ENCODE peak calls at places on chromosome X, in ten cellular contexts. One of them, this sample, is unnamed.
A peak's percentile ranks its signal among the peaks of the same experiment; 100 is the strongest.

GRCh38 chrX:103562801-103563200 is 22.5 kb upstream of the TCEAL4 start:
- DNase-seq in ascending aorta: no peak
- DNase-seq in GM23338: no peak
- DNase-seq in endothelial cell: no peak
- DNase-seq in mesendoderm: no peak
- DNase-seq in sciatic nerve: no peak
- DNase-seq in AG09319: no peak
- DNase-seq in activated effector memory CD4-positive, alpha-beta T cell treated with anti-CD3 and anti-CD28 coated beads, Interleukin-2, amount 50 U/mL, for 16 hours: no peak
- DNase-seq in aorta: no peak
- DNase-seq in ELR: peak; percentile 54
- DNase-seq in this sample: no peak

GRCh38 chrX:44218465-44218864 is 125.0 kb downstream of the EFHC2 start:
- DNase-seq in ascending aorta: no peak
- DNase-seq in activated effector memory CD4-positive, alpha-beta T cell treated with anti-CD3 and anti-CD28 coated beads, Interleukin-2, amount 50 U/mL, for 16 hours: no peak
- DNase-seq in endothelial cell: no peak
- DNase-seq in sciatic nerve: no peak
- DNase-seq in AG09319: no peak
- DNase-seq in GM23338: no peak
- DNase-seq in aorta: no peak
- DNase-seq in ELR: no peak
- DNase-seq in mesendoderm: no peak
- DNase-seq in this sample: no peak

GRCh38 chrX:24396930-24397277 is 36.5 kb downstream of the SUPT20HL1 start:
- DNase-seq in AG09319: no peak
- DNase-seq in ascending aorta: no peak
- DNase-seq in mesendoderm: no peak
- DNase-seq in ELR: no peak
- DNase-seq in sciatic nerve: no peak
- DNase-seq in aorta: no peak
- DNase-seq in activated effector memory CD4-positive, alpha-beta T cell treated with anti-CD3 and anti-CD28 coated beads, Interleukin-2, amount 50 U/mL, for 16 hours: no peak
- DNase-seq in GM23338: no peak
- DNase-seq in endothelial cell: no peak
- DNase-seq in this sample: no peak

GRCh38 chrX:22053486-22053885 is 21.4 kb downstream of the PHEX start:
- DNase-seq in aorta: no peak
- DNase-seq in mesendoderm: no peak
- DNase-seq in ascending aorta: no peak
- DNase-seq in sciatic nerve: no peak
- DNase-seq in ELR: no peak
- DNase-seq in endothelial cell: no peak
- DNase-seq in AG09319: no peak
- DNase-seq in activated effector memory CD4-positive, alpha-beta T cell treated with anti-CD3 and anti-CD28 coated beads, Interleukin-2, amount 50 U/mL, for 16 hours: no peak
- DNase-seq in GM23338: no peak
- DNase-seq in this sample: no peak

GRCh38 chrX:47316276-47317025 is 53.9 kb upstream of the ZNF157 start:
- DNase-seq in GM23338: peak; percentile 90
- DNase-seq in AG09319: no peak
- DNase-seq in ascending aorta: no peak
- DNase-seq in sciatic nerve: no peak
- DNase-seq in aorta: no peak
- DNase-seq in ELR: no peak
- DNase-seq in activated effector memory CD4-positive, alpha-beta T cell treated with anti-CD3 and anti-CD28 coated beads, Interleukin-2, amount 50 U/mL, for 16 hours: no peak
- DNase-seq in endothelial cell: peak; percentile 7
- DNase-seq in mesendoderm: peak; percentile 90
- DNase-seq in this sample: peak; percentile 51

GRCh38 chrX:9327086-9327746 is 137.6 kb upstream of the TBL1X start:
- DNase-seq in GM23338: no peak
- DNase-seq in AG09319: no peak
- DNase-seq in activated effector memory CD4-positive, alpha-beta T cell treated with anti-CD3 and anti-CD28 coated beads, Interleukin-2, amount 50 U/mL, for 16 hours: no peak
- DNase-seq in ascending aorta: no peak
- DNase-seq in endothelial cell: no peak
- DNase-seq in aorta: no peak
- DNase-seq in mesendoderm: no peak
- DNase-seq in sciatic nerve: no peak
- DNase-seq in ELR: peak; percentile 55
- DNase-seq in this sample: no peak

GRCh38 chrX:378443-378842 is 8.3 kb downstream of the PPP2R3B start:
- DNase-seq in GM23338: no peak
- DNase-seq in sciatic nerve: no peak
- DNase-seq in activated effector memory CD4-positive, alpha-beta T cell treated with anti-CD3 and anti-CD28 coated beads, Interleukin-2, amount 50 U/mL, for 16 hours: no peak
- DNase-seq in aorta: no peak
- DNase-seq in ELR: no peak
- DNase-seq in AG09319: no peak
- DNase-seq in mesendoderm: no peak
- DNase-seq in ascending aorta: no peak
- DNase-seq in endothelial cell: no peak
- DNase-seq in this sample: no peak

GRCh38 chrX:19912-20571 is 261.1 kb upstream of the PLCXD1 start:
- DNase-seq in GM23338: peak; percentile 33
- DNase-seq in ascending aorta: no peak
- DNase-seq in ELR: peak; percentile 1
- DNase-seq in mesendoderm: peak; percentile 0
- DNase-seq in AG09319: no peak
- DNase-seq in sciatic nerve: no peak
- DNase-seq in activated effector memory CD4-positive, alpha-beta T cell treated with anti-CD3 and anti-CD28 coated beads, Interleukin-2, amount 50 U/mL, for 16 hours: no peak
- DNase-seq in aorta: no peak
- DNase-seq in endothelial cell: no peak
- DNase-seq in this sample: peak; percentile 8

GRCh38 chrX:45851434-45851991 is 650.8 kb upstream of the DIPK2B start:
- DNase-seq in ascending aorta: no peak
- DNase-seq in mesendoderm: peak; percentile 85
- DNase-seq in AG09319: no peak
- DNase-seq in activated effector memory CD4-positive, alpha-beta T cell treated with anti-CD3 and anti-CD28 coated beads, Interleukin-2, amount 50 U/mL, for 16 hours: peak; percentile 85
- DNase-seq in GM23338: peak; percentile 83
- DNase-seq in endothelial cell: peak; percentile 28
- DNase-seq in ELR: peak; percentile 61
- DNase-seq in sciatic nerve: no peak
- DNase-seq in aorta: peak; percentile 43
- DNase-seq in this sample: peak; percentile 69

GRCh38 chrX:1207496-1208025 is 4.9 kb downstream of the CRLF2 start:
- DNase-seq in activated effector memory CD4-positive, alpha-beta T cell treated with anti-CD3 and anti-CD28 coated beads, Interleukin-2, amount 50 U/mL, for 16 hours: peak; percentile 71
- DNase-seq in mesendoderm: no peak
- DNase-seq in aorta: no peak
- DNase-seq in ascending aorta: no peak
- DNase-seq in endothelial cell: no peak
- DNase-seq in ELR: no peak
- DNase-seq in sciatic nerve: peak; percentile 33
- DNase-seq in GM23338: no peak
- DNase-seq in AG09319: no peak
- DNase-seq in this sample: no peak

GRCh38 chrX:71181558-71181909 is 36.9 kb downstream of the NLGN3 start:
- DNase-seq in aorta: no peak
- DNase-seq in sciatic nerve: no peak
- DNase-seq in activated effector memory CD4-positive, alpha-beta T cell treated with anti-CD3 and anti-CD28 coated beads, Interleukin-2, amount 50 U/mL, for 16 hours: peak; percentile 77
- DNase-seq in ELR: no peak
- DNase-seq in AG09319: no peak
- DNase-seq in ascending aorta: no peak
- DNase-seq in endothelial cell: peak; percentile 9
- DNase-seq in mesendoderm: no peak
- DNase-seq in GM23338: no peak
- DNase-seq in this sample: no peak

GRCh38 chrX:103615781-103616180 is 8.0 kb downstream of the TCEAL3 start:
- DNase-seq in activated effector memory CD4-positive, alpha-beta T cell treated with anti-CD3 and anti-CD28 coated beads, Interleukin-2, amount 50 U/mL, for 16 hours: no peak
- DNase-seq in mesendoderm: no peak
- DNase-seq in sciatic nerve: no peak
- DNase-seq in aorta: no peak
- DNase-seq in GM23338: no peak
- DNase-seq in AG09319: no peak
- DNase-seq in endothelial cell: no peak
- DNase-seq in ELR: peak; percentile 72
- DNase-seq in ascending aorta: no peak
- DNase-seq in this sample: no peak

GRCh38 chrX:153773218-153773611 is 7.6 kb upstream of the SRPK3 start:
- DNase-seq in sciatic nerve: peak; percentile 55
- DNase-seq in endothelial cell: no peak
- DNase-seq in ascending aorta: no peak
- DNase-seq in aorta: peak; percentile 40
- DNase-seq in ELR: no peak
- DNase-seq in AG09319: no peak
- DNase-seq in mesendoderm: no peak
- DNase-seq in activated effector memory CD4-positive, alpha-beta T cell treated with anti-CD3 and anti-CD28 coated beads, Interleukin-2, amount 50 U/mL, for 16 hours: peak; percentile 28
- DNase-seq in GM23338: no peak
- DNase-seq in this sample: peak; percentile 6

GRCh38 chrX:151402719-151403390 is 5.8 kb downstream of the VMA21 start:
- DNase-seq in activated effector memory CD4-positive, alpha-beta T cell treated with anti-CD3 and anti-CD28 coated beads, Interleukin-2, amount 50 U/mL, for 16 hours: no peak
- DNase-seq in ELR: no peak
- DNase-seq in AG09319: no peak
- DNase-seq in mesendoderm: no peak
- DNase-seq in sciatic nerve: no peak
- DNase-seq in ascending aorta: no peak
- DNase-seq in aorta: no peak
- DNase-seq in GM23338: peak; percentile 16
- DNase-seq in endothelial cell: no peak
- DNase-seq in this sample: no peak

GRCh38 chrX:70455366-70456202 is 10.9 kb downstream of the DLG3 start:
- DNase-seq in sciatic nerve: no peak
- DNase-seq in GM23338: peak; percentile 65
- DNase-seq in endothelial cell: no peak
- DNase-seq in AG09319: no peak
- DNase-seq in activated effector memory CD4-positive, alpha-beta T cell treated with anti-CD3 and anti-CD28 coated beads, Interleukin-2, amount 50 U/mL, for 16 hours: no peak
- DNase-seq in mesendoderm: peak; percentile 72
- DNase-seq in ELR: no peak
- DNase-seq in aorta: no peak
- DNase-seq in ascending aorta: no peak
- DNase-seq in this sample: no peak

GRCh38 chrX:100350704-100351489 is 59.2 kb downstream of the PCDH19 start:
- DNase-seq in endothelial cell: no peak
- DNase-seq in mesendoderm: no peak
- DNase-seq in activated effector memory CD4-positive, alpha-beta T cell treated with anti-CD3 and anti-CD28 coated beads, Interleukin-2, amount 50 U/mL, for 16 hours: no peak
- DNase-seq in ascending aorta: no peak
- DNase-seq in aorta: no peak
- DNase-seq in sciatic nerve: no peak
- DNase-seq in AG09319: no peak
- DNase-seq in GM23338: peak; percentile 22
- DNase-seq in ELR: no peak
- DNase-seq in this sample: peak; percentile 6

GRCh38 chrX:77398341-77398740 is 48.8 kb upstream of the FGF16 start:
- DNase-seq in aorta: no peak
- DNase-seq in ELR: no peak
- DNase-seq in ascending aorta: no peak
- DNase-seq in sciatic nerve: no peak
- DNase-seq in activated effector memory CD4-positive, alpha-beta T cell treated with anti-CD3 and anti-CD28 coated beads, Interleukin-2, amount 50 U/mL, for 16 hours: no peak
- DNase-seq in endothelial cell: no peak
- DNase-seq in GM23338: no peak
- DNase-seq in AG09319: no peak
- DNase-seq in mesendoderm: no peak
- DNase-seq in this sample: no peak

GRCh38 chrX:70592091-70592490 is 147.5 kb downstream of the DLG3 start:
- DNase-seq in ELR: peak; percentile 90
- DNase-seq in mesendoderm: peak; percentile 4
- DNase-seq in ascending aorta: no peak
- DNase-seq in endothelial cell: no peak
- DNase-seq in activated effector memory CD4-positive, alpha-beta T cell treated with anti-CD3 and anti-CD28 coated beads, Interleukin-2, amount 50 U/mL, for 16 hours: no peak
- DNase-seq in GM23338: no peak
- DNase-seq in aorta: no peak
- DNase-seq in AG09319: peak; percentile 43
- DNase-seq in sciatic nerve: no peak
- DNase-seq in this sample: no peak

GRCh38 chrX:17484592-17484991 is 109.6 kb downstream of the NHS start:
- DNase-seq in endothelial cell: no peak
- DNase-seq in activated effector memory CD4-positive, alpha-beta T cell treated with anti-CD3 and anti-CD28 coated beads, Interleukin-2, amount 50 U/mL, for 16 hours: no peak
- DNase-seq in aorta: no peak
- DNase-seq in mesendoderm: no peak
- DNase-seq in ascending aorta: no peak
- DNase-seq in sciatic nerve: no peak
- DNase-seq in GM23338: peak; percentile 25
- DNase-seq in ELR: no peak
- DNase-seq in AG09319: no peak
- DNase-seq in this sample: no peak

GRCh38 chrX:23699636-23700194 is 32.4 kb downstream of the PRDX4 start:
- DNase-seq in endothelial cell: peak; percentile 3
- DNase-seq in GM23338: peak; percentile 73
- DNase-seq in sciatic nerve: no peak
- DNase-seq in ascending aorta: no peak
- DNase-seq in AG09319: no peak
- DNase-seq in ELR: peak; percentile 6
- DNase-seq in activated effector memory CD4-positive, alpha-beta T cell treated with anti-CD3 and anti-CD28 coated beads, Interleukin-2, amount 50 U/mL, for 16 hours: no peak
- DNase-seq in mesendoderm: peak; percentile 33
- DNase-seq in aorta: no peak
- DNase-seq in this sample: peak; percentile 32

GRCh38 chrX:37714479-37714878 is 28.9 kb downstream of the XK start:
- DNase-seq in endothelial cell: no peak
- DNase-seq in activated effector memory CD4-positive, alpha-beta T cell treated with anti-CD3 and anti-CD28 coated beads, Interleukin-2, amount 50 U/mL, for 16 hours: no peak
- DNase-seq in sciatic nerve: no peak
- DNase-seq in ascending aorta: no peak
- DNase-seq in ELR: no peak
- DNase-seq in AG09319: no peak
- DNase-seq in aorta: no peak
- DNase-seq in GM23338: no peak
- DNase-seq in mesendoderm: no peak
- DNase-seq in this sample: no peak

GRCh38 chrX:16826207-16826606 is 39.9 kb downstream of the TXLNG start:
- DNase-seq in mesendoderm: peak; percentile 47
- DNase-seq in GM23338: no peak
- DNase-seq in AG09319: peak; percentile 46
- DNase-seq in aorta: no peak
- DNase-seq in ascending aorta: no peak
- DNase-seq in sciatic nerve: no peak
- DNase-seq in ELR: peak; percentile 56
- DNase-seq in activated effector memory CD4-positive, alpha-beta T cell treated with anti-CD3 and anti-CD28 coated beads, Interleukin-2, amount 50 U/mL, for 16 hours: no peak
- DNase-seq in endothelial cell: no peak
- DNase-seq in this sample: no peak

GRCh38 chrX:119690921-119691716 is 1.8 kb downstream of the SEPTIN6 start:
- DNase-seq in sciatic nerve: no peak
- DNase-seq in mesendoderm: peak; percentile 52
- DNase-seq in ELR: peak; percentile 67
- DNase-seq in endothelial cell: no peak
- DNase-seq in ascending aorta: no peak
- DNase-seq in activated effector memory CD4-positive, alpha-beta T cell treated with anti-CD3 and anti-CD28 coated beads, Interleukin-2, amount 50 U/mL, for 16 hours: peak; percentile 87
- DNase-seq in AG09319: no peak
- DNase-seq in aorta: no peak
- DNase-seq in GM23338: peak; percentile 29
- DNase-seq in this sample: no peak

GRCh38 chrX:30920271-30920670 is 31.2 kb upstream of the TAB3 start:
- DNase-seq in mesendoderm: peak; percentile 55
- DNase-seq in AG09319: no peak
- DNase-seq in GM23338: no peak
- DNase-seq in endothelial cell: no peak
- DNase-seq in activated effector memory CD4-positive, alpha-beta T cell treated with anti-CD3 and anti-CD28 coated beads, Interleukin-2, amount 50 U/mL, for 16 hours: no peak
- DNase-seq in aorta: no peak
- DNase-seq in ascending aorta: no peak
- DNase-seq in sciatic nerve: no peak
- DNase-seq in ELR: no peak
- DNase-seq in this sample: no peak

GRCh38 chrX:72128881-72129280 is 2.8 kb downstream of the RTL5 start:
- DNase-seq in aorta: no peak
- DNase-seq in endothelial cell: peak; percentile 42
- DNase-seq in mesendoderm: peak; percentile 50
- DNase-seq in sciatic nerve: no peak
- DNase-seq in ascending aorta: no peak
- DNase-seq in activated effector memory CD4-positive, alpha-beta T cell treated with anti-CD3 and anti-CD28 coated beads, Interleukin-2, amount 50 U/mL, for 16 hours: peak; percentile 66
- DNase-seq in ELR: peak; percentile 38
- DNase-seq in GM23338: peak; percentile 58
- DNase-seq in AG09319: no peak
- DNase-seq in this sample: peak; percentile 16

GRCh38 chrX:103404225-103405008 is 28.1 kb downstream of the BEX3 start:
- DNase-seq in ascending aorta: peak; percentile 24
- DNase-seq in mesendoderm: peak; percentile 94
- DNase-seq in GM23338: peak; percentile 87
- DNase-seq in AG09319: peak; percentile 70
- DNase-seq in activated effector memory CD4-positive, alpha-beta T cell treated with anti-CD3 and anti-CD28 coated beads, Interleukin-2, amount 50 U/mL, for 16 hours: peak; percentile 68
- DNase-seq in endothelial cell: peak; percentile 60
- DNase-seq in ELR: peak; percentile 90
- DNase-seq in sciatic nerve: peak; percentile 74
- DNase-seq in aorta: peak; percentile 77
- DNase-seq in this sample: peak; percentile 67

GRCh38 chrX:31423575-31424284 is 351.9 kb upstream of the FTHL17 start:
- DNase-seq in sciatic nerve: peak; percentile 66
- DNase-seq in endothelial cell: peak; percentile 21
- DNase-seq in GM23338: peak; percentile 47
- DNase-seq in ascending aorta: no peak
- DNase-seq in ELR: peak; percentile 69
- DNase-seq in mesendoderm: peak; percentile 53
- DNase-seq in activated effector memory CD4-positive, alpha-beta T cell treated with anti-CD3 and anti-CD28 coated beads, Interleukin-2, amount 50 U/mL, for 16 hours: no peak
- DNase-seq in AG09319: peak; percentile 31
- DNase-seq in aorta: no peak
- DNase-seq in this sample: peak; percentile 16

GRCh38 chrX:94057385-94057784 is 383.4 kb downstream of the FAM133A start:
- DNase-seq in ascending aorta: no peak
- DNase-seq in AG09319: no peak
- DNase-seq in ELR: no peak
- DNase-seq in mesendoderm: peak; percentile 72
- DNase-seq in aorta: no peak
- DNase-seq in GM23338: peak; percentile 3
- DNase-seq in endothelial cell: no peak
- DNase-seq in sciatic nerve: no peak
- DNase-seq in activated effector memory CD4-positive, alpha-beta T cell treated with anti-CD3 and anti-CD28 coated beads, Interleukin-2, amount 50 U/mL, for 16 hours: no peak
- DNase-seq in this sample: no peak